ENCODE peak calls at places on chromosomes 16 and 17, in nine cellular contexts. Y, Q, K, C, E, T, V, G and U are unnamed samples.

GRCh38 chr17:11921296-11921695 is 76.0 kb downstream of the ZNF18 start:
- DNase-seq in T (no peak), K (no peak), Q (no peak), E (no peak), Y (no peak), V (peak), C (no peak), G (no peak), U (peak)

GRCh38 chr17:47744168-47745036 is 11.4 kb downstream of the TBX21 start:
- DNase-seq in Y (no peak), T (no peak), G (no peak), Q (no peak), K (no peak), C (no peak), V (no peak), E (no peak), U (no peak)

GRCh38 chr17:29024456-29024952 is 18.4 kb upstream of the PIPOX start:
- DNase-seq in Q (no peak), C (no peak), V (no peak), K (no peak), T (no peak), Y (no peak), G (no peak), E (no peak), U (no peak)

GRCh38 chr17:37564252-37564651 is 45.0 kb downstream of the SYNRG start:
- DNase-seq in C (no peak), E (no peak), K (no peak), G (no peak), Q (no peak), Y (no peak), V (no peak), T (no peak), U (no peak)

GRCh38 chr17:49218941-49219913 is 8.7 kb downstream of the ABI3 start:
- DNase-seq in Y (no peak), E (no peak), Q (no peak), G (peak), K (peak), V (no peak), T (no peak), C (peak), U (no peak)

GRCh38 chr17:8981443-8981842 is 15.9 kb upstream of the PIK3R5 start:
- DNase-seq in K (no peak), G (no peak), E (no peak), C (no peak), V (no peak), Q (no peak), Y (no peak), T (no peak), U (no peak)

GRCh38 chr17:28973414-28973813 is 22.1 kb upstream of the PHF12 start:
- DNase-seq in E (no peak), Q (peak), V (no peak), T (peak), Y (peak), K (no peak), C (peak), G (peak), U (no peak)

GRCh38 chr16:84922351-84923135 is 88.8 kb downstream of the ZDHHC7 start:
- DNase-seq in Y (peak), Q (peak), V (no peak), C (peak), K (no peak), E (no peak), G (peak), T (peak), U (no peak)

GRCh38 chr16:85662976-85663830 is 25.6 kb downstream of the GINS2 start:
- DNase-seq in G (peak), T (no peak), Q (no peak), V (no peak), K (no peak), E (no peak), C (no peak), Y (no peak), U (no peak)

DNA sequence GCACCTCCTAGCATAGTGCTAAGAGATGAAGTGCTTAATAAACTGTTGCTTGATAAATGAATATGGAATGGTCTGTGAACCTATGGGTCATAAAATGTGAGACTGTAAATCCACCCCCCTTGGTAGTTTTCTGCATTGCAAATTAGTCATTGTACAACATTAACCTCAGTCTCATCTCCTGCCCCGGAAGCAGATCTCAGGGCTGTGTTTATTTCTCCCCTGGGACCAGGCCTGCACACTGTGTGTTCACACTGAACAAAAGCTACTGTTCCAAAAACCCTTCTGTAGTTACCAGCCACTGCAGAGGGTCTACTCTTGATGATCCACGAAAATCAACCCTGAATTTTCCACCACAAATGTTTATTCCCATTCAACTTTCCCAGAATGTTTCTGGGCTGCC is 4.1 kb upstream of the MYO1D start:
- DNase-seq in K (no peak), E (no peak), Q (no peak), T (no peak), Y (no peak), G (no peak), V (no peak), C (no peak), U (no peak)
- H3K4me3 ChIP-seq in K (no peak), E (no peak), Q (no peak), T (no peak), Y (no peak), G (no peak), V (no peak), C (no peak), U (no peak)

GRCh38 chr17:38898291-38898679 is 27.1 kb upstream of the LASP1NB start:
- DNase-seq in Y (no peak), V (no peak), Q (no peak), E (no peak), T (no peak), C (no peak), K (no peak), G (no peak), U (no peak)

GRCh38 chr17:38898812-38899348 is 26.5 kb upstream of the LASP1NB start:
- DNase-seq in C (peak), V (no peak), K (peak), Y (no peak), T (no peak), G (peak), Q (no peak), E (no peak), U (no peak)

GRCh38 chr17:38896373-38896954 is 26.6 kb downstream of the LASP1 start:
- DNase-seq in Q (peak), V (no peak), Y (no peak), C (no peak), E (peak), K (no peak), G (peak), T (no peak), U (no peak)

GRCh38 chr17:38897176-38897575 is 27.3 kb downstream of the LASP1 start:
- DNase-seq in E (no peak), V (no peak), T (no peak), Y (peak), Q (peak), K (no peak), G (peak), C (no peak), U (no peak)

GRCh38 chr17:38897671-38898290 is 27.6 kb upstream of the LASP1NB start:
- DNase-seq in V (no peak), K (no peak), E (no peak), C (no peak), T (no peak), G (no peak), Q (no peak), Y (no peak), U (no peak)
- H3K4me3 ChIP-seq in V (no peak), K (peak), E (no peak), C (no peak), T (no peak), G (no peak), Q (no peak), Y (no peak), U (no peak)

DNA sequence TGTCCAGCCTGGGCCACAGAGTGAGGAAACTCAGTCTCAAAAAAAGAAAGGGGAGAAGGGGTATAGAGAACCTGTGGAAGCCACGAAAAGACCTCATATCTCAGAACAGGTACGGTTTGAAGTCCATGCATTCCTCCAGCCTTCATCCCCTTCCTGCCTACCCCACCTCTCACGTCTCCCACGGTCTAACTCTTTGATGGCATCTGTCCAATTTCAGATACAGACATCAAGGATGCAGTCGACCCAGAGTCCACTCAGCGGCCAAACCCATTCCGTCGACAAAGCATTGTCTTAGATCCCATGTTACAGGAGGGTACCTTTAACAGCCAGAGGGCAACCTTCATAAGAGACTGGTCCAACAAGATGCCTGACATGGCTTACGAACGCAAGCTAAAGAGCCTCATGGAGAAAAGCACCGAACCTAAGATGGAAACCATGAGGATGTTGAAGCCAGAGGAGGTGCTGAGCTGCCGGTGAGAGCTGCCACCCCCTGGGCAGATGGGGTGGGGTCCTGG is 22.7 kb downstream of the C16orf78 start:
- DNase-seq in K (no peak), Y (no peak), E (no peak), T (no peak), C (no peak), V (no peak), Q (no peak), G (no peak), U (no peak)
- H3K4me3 ChIP-seq in K (no peak), Y (no peak), E (no peak), T (no peak), C (no peak), V (no peak), Q (no peak), G (no peak), U (no peak)

GRCh38 chr17:7211512-7212277 is 7.9 kb downstream of the DLG4 start:
- DNase-seq in E (peak), T (no peak), K (no peak), V (no peak), Y (no peak), C (no peak), Q (no peak), G (peak), U (no peak)
- H3K4me3 ChIP-seq in E (peak), T (peak), K (no peak), V (no peak), Y (peak), C (no peak), Q (no peak), G (no peak), U (peak)

GRCh38 chr16:4115209-4115940 is 867 bp downstream of the ADCY9 start:
- DNase-seq in K (peak), T (peak), V (no peak), Y (peak), C (peak), E (peak), Q (peak), G (peak), U (peak)

GRCh38 chr16:4113358-4114256 is 2.6 kb downstream of the ADCY9 start:
- DNase-seq in Q (peak), C (no peak), Y (peak), T (no peak), G (no peak), K (no peak), V (no peak), E (no peak), U (no peak)

GRCh38 chr16:4116328-4117249 is at the start of gene ADCY9:
- DNase-seq in Y (peak), T (peak), E (peak), Q (peak), C (peak), V (no peak), G (peak), K (peak), U (peak)

GRCh38 chr16:4115941-4116327 is 308 bp downstream of the ADCY9 start:
- DNase-seq in T (no peak), Y (no peak), Q (no peak), C (no peak), V (no peak), K (no peak), G (no peak), E (no peak), U (no peak)

DNA sequence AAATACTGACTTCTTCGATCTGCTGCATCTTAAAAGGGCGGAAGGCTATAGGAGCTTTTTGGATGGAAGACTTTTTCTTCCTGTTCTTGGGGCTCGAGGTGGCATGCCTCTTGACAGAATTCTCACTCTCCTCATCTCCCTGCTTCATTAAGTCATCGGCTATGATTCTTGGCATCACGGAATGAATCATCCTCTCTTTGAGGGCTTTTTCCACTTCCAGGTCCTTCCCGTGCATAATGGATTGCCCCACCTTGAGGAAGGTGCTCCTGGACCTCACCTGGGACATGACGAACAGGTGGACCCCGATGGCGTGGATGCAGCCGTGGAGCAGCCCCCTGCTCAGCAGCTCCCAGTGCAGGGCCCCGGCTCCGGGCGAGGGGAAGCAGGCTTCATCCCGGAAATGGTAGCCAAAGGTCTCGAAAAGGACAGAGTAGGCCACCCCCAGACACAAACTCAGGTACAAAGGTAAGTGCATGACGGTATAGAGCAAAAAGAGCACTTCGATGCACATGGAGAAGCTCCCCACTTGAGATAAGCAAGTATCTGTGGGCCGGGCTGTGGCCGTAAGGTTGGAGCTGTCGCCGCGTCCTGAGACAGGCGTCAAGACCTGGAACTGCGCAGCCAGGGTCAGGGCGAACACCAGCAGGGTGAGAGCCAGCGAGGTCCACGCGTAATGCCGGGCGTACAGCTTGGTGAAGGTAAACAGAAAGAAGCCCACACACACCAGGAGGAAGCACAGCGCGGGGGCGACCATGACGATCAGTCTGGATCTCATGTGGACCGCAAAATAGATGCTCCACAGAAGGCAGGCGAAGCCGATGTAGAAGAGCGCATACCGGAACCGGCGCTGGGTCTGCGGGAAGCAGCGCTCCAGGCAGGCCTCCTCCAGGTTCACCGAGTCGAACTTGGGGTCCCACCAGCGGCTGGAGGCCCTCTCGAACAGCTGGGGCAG is 1.7 kb downstream of the ADCY9 start:
- DNase-seq in E (no peak), V (no peak), Y (no peak), K (no peak), Q (peak), C (peak), T (no peak), G (peak), U (no peak)
- H3K4me3 ChIP-seq in E (no peak), V (no peak), Y (peak), K (peak), Q (peak), C (peak), T (peak), G (peak), U (peak)

GRCh38 chr16:2748757-2749455 is 3.5 kb upstream of the SRRM2 start:
- DNase-seq in C (no peak), G (no peak), Q (no peak), T (no peak), V (no peak), K (no peak), E (no peak), Y (no peak), U (no peak)

GRCh38 chr16:2749476-2749875 is 3.0 kb upstream of the SRRM2 start:
- DNase-seq in G (no peak), T (no peak), C (no peak), Y (no peak), Q (no peak), K (no peak), V (no peak), E (no peak), U (no peak)

GRCh38 chr16:2752035-2752849 is at the start of gene SRRM2:
- DNase-seq in Y (peak), K (peak), T (peak), Q (peak), V (peak), E (peak), C (peak), G (peak), U (peak)

GRCh38 chr16:2751577-2752034 is 832 bp upstream of the SRRM2 start:
- DNase-seq in T (no peak), Q (no peak), V (no peak), C (no peak), K (no peak), Y (no peak), E (peak), G (peak), U (no peak)

DNA sequence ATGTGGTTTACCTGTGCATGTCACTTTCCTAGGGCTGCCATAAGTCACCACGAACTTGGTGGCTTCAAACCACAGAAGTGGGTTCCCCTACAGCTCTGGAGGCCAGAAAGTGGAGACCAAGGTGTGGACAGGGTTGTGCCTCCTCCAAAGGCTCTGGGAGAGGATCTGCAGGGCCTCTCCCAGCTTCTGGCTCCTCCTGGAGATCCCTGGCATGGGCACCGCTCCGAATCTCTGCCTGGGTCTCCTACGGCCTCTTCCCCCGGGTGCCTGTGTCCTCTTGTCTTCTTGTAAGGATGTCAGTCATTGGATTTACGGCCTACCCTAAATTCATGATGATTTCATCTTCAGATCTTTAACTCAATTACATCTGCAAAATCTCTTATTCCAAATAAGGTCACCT is 2.5 kb upstream of the SRRM2 start:
- DNase-seq in G (no peak), V (no peak), Y (no peak), E (no peak), C (no peak), Q (no peak), T (no peak), K (no peak), U (no peak)
- H3K4me3 ChIP-seq in G (no peak), V (no peak), Y (no peak), E (no peak), C (no peak), Q (no peak), T (no peak), K (no peak), U (no peak)

GRCh38 chr17:81918762-81919545 is 978 bp upstream of the SIRT7 start:
- DNase-seq in Y (no peak), Q (no peak), E (no peak), C (no peak), K (no peak), G (no peak), V (no peak), T (no peak), U (peak)
- H3K4me3 ChIP-seq in Y (no peak), Q (no peak), E (no peak), C (no peak), K (no peak), G (no peak), V (no peak), T (no peak), U (no peak)

GRCh38 chr16:641326-642188 is at the start of gene MCRIP2:
- DNase-seq in V (peak), K (peak), Q (peak), C (peak), T (peak), G (peak), E (peak), Y (peak), U (peak)

GRCh38 chr16:644556-644955 is 2.9 kb downstream of the MCRIP2 start:
- DNase-seq in Y (no peak), K (no peak), E (no peak), G (no peak), Q (no peak), V (no peak), C (no peak), T (no peak), U (no peak)

GRCh38 chr16:643050-643368 is 1.4 kb downstream of the MCRIP2 start:
- DNase-seq in Q (no peak), V (no peak), K (no peak), C (no peak), E (no peak), Y (no peak), T (no peak), G (no peak), U (no peak)

GRCh38 chr16:640614-641013 is 1.0 kb upstream of the MCRIP2 start:
- DNase-seq in Y (no peak), Q (no peak), C (no peak), K (no peak), V (no peak), T (no peak), E (no peak), G (no peak), U (no peak)

GRCh38 chr16:642189-643049 is 791 bp downstream of the MCRIP2 start:
- DNase-seq in K (no peak), G (peak), Y (no peak), E (peak), C (peak), V (no peak), Q (peak), T (no peak), U (no peak)
- H3K4me3 ChIP-seq in K (peak), G (peak), Y (peak), E (peak), C (peak), V (peak), Q (peak), T (peak), U (peak)